ENCODE peak calls at places on chromosomes 13 and 19, in six cellular contexts. One of them, this sample, is unnamed.

GRCh38 chr19:38115264-38115802 is 108.7 kb downstream of the DPF1 start:
- DNase-seq in adrenal gland: no peak
- DNase-seq in testis: no peak
- DNase-seq in body of pancreas: no peak
- DNase-seq in breast epithelium: no peak
- DNase-seq in upper lobe of left lung: no peak
- DNase-seq in this sample: no peak

GRCh38 chr13:99192480-99192879 is 8.2 kb upstream of the UBAC2 start:
- DNase-seq in adrenal gland: no peak
- DNase-seq in testis: no peak
- DNase-seq in body of pancreas: no peak
- DNase-seq in breast epithelium: no peak
- DNase-seq in upper lobe of left lung: no peak
- DNase-seq in this sample: no peak

GRCh38 chr13:66835040-66835628 is 395.0 kb downstream of the PCDH9 start:
- DNase-seq in adrenal gland: peak
- DNase-seq in testis: peak
- DNase-seq in body of pancreas: peak
- DNase-seq in breast epithelium: no peak
- DNase-seq in upper lobe of left lung: peak
- DNase-seq in this sample: peak

GRCh38 chr13:43815204-43815603 is 28.4 kb upstream of the ENOX1 start:
- DNase-seq in adrenal gland: peak
- DNase-seq in testis: peak
- DNase-seq in body of pancreas: no peak
- DNase-seq in breast epithelium: no peak
- DNase-seq in upper lobe of left lung: no peak
- DNase-seq in this sample: no peak

GRCh38 chr19:2841858-2842574 is 741 bp downstream of the ZNF555 start:
- DNase-seq in adrenal gland: no peak
- DNase-seq in testis: no peak
- DNase-seq in body of pancreas: peak
- DNase-seq in breast epithelium: no peak
- DNase-seq in upper lobe of left lung: no peak
- DNase-seq in this sample: no peak

GRCh38 chr13:82654851-82655517 is 1227.3 kb downstream of the SLITRK1 start:
- DNase-seq in adrenal gland: peak
- DNase-seq in testis: no peak
- DNase-seq in body of pancreas: peak
- DNase-seq in breast epithelium: peak
- DNase-seq in upper lobe of left lung: peak
- DNase-seq in this sample: peak

GRCh38 chr13:33633701-33634525 is 184.0 kb upstream of the RFC3 start:
- DNase-seq in adrenal gland: no peak
- DNase-seq in testis: no peak
- DNase-seq in body of pancreas: no peak
- DNase-seq in breast epithelium: no peak
- DNase-seq in upper lobe of left lung: no peak
- DNase-seq in this sample: no peak

GRCh38 chr13:58869566-58869965 is 1238.0 kb downstream of the PCDH17 start:
- DNase-seq in adrenal gland: no peak
- DNase-seq in testis: no peak
- DNase-seq in body of pancreas: no peak
- DNase-seq in breast epithelium: no peak
- DNase-seq in upper lobe of left lung: no peak
- DNase-seq in this sample: no peak

GRCh38 chr13:26664286-26664685 is 96.3 kb downstream of the GPR12 start:
- DNase-seq in adrenal gland: no peak
- DNase-seq in testis: no peak
- DNase-seq in body of pancreas: no peak
- DNase-seq in breast epithelium: no peak
- DNase-seq in upper lobe of left lung: no peak
- DNase-seq in this sample: no peak

GRCh38 chr19:12983561-12984142 is 11.6 kb upstream of the NFIX start:
- DNase-seq in adrenal gland: peak
- DNase-seq in testis: peak
- DNase-seq in body of pancreas: peak
- DNase-seq in breast epithelium: peak
- DNase-seq in upper lobe of left lung: peak
- DNase-seq in this sample: peak

GRCh38 chr19:46373573-46374359 is 26.9 kb downstream of the PPP5C start:
- DNase-seq in adrenal gland: peak
- DNase-seq in testis: no peak
- DNase-seq in body of pancreas: peak
- DNase-seq in breast epithelium: peak
- DNase-seq in upper lobe of left lung: peak
- DNase-seq in this sample: peak

GRCh38 chr19:35777411-35777841 is 2.1 kb downstream of the ARHGAP33 start:
- DNase-seq in adrenal gland: no peak
- DNase-seq in testis: no peak
- DNase-seq in body of pancreas: no peak
- DNase-seq in breast epithelium: no peak
- DNase-seq in upper lobe of left lung: no peak
- DNase-seq in this sample: no peak

GRCh38 chr13:96474158-96474606 is 384.3 kb downstream of the HS6ST3 start:
- DNase-seq in adrenal gland: no peak
- DNase-seq in testis: no peak
- DNase-seq in body of pancreas: no peak
- DNase-seq in breast epithelium: no peak
- DNase-seq in upper lobe of left lung: no peak
- DNase-seq in this sample: no peak

GRCh38 chr13:98575009-98575866 is 1.7 kb downstream of the STK24 start:
- DNase-seq in adrenal gland: no peak
- DNase-seq in testis: no peak
- DNase-seq in body of pancreas: no peak
- DNase-seq in breast epithelium: no peak
- DNase-seq in upper lobe of left lung: no peak
- DNase-seq in this sample: no peak

GRCh38 chr13:99314640-99315176 is 7.5 kb upstream of the GPR183 start:
- DNase-seq in adrenal gland: no peak
- DNase-seq in testis: no peak
- DNase-seq in body of pancreas: no peak
- DNase-seq in breast epithelium: no peak
- DNase-seq in upper lobe of left lung: no peak
- DNase-seq in this sample: no peak

GRCh38 chr13:28685892-28686291 is 27.0 kb downstream of the POMP start:
- DNase-seq in adrenal gland: no peak
- DNase-seq in testis: no peak
- DNase-seq in body of pancreas: no peak
- DNase-seq in breast epithelium: no peak
- DNase-seq in upper lobe of left lung: no peak
- DNase-seq in this sample: no peak

GRCh38 chr19:19488875-19489690 is 26.3 kb downstream of the TSSK6 start:
- DNase-seq in adrenal gland: peak
- DNase-seq in testis: peak
- DNase-seq in body of pancreas: peak
- DNase-seq in breast epithelium: peak
- DNase-seq in upper lobe of left lung: peak
- DNase-seq in this sample: peak

GRCh38 chr13:52925775-52926285 is 77.4 kb upstream of the PCDH8 start:
- DNase-seq in adrenal gland: peak
- DNase-seq in testis: no peak
- DNase-seq in body of pancreas: no peak
- DNase-seq in breast epithelium: peak
- DNase-seq in upper lobe of left lung: no peak
- DNase-seq in this sample: peak

GRCh38 chr13:29479716-29480492 is 115.6 kb downstream of the SLC7A1 start:
- DNase-seq in adrenal gland: no peak
- DNase-seq in testis: peak
- DNase-seq in body of pancreas: no peak
- DNase-seq in breast epithelium: no peak
- DNase-seq in upper lobe of left lung: no peak
- DNase-seq in this sample: no peak

GRCh38 chr19:351976-352625 is 7.5 kb upstream of the MIER2 start:
- DNase-seq in adrenal gland: no peak
- DNase-seq in testis: no peak
- DNase-seq in body of pancreas: no peak
- DNase-seq in breast epithelium: no peak
- DNase-seq in upper lobe of left lung: peak
- DNase-seq in this sample: no peak

GRCh38 chr19:54137913-54138776 is 583 bp downstream of the CNOT3 start:
- DNase-seq in adrenal gland: no peak
- DNase-seq in testis: no peak
- DNase-seq in body of pancreas: peak
- DNase-seq in breast epithelium: no peak
- DNase-seq in upper lobe of left lung: no peak
- DNase-seq in this sample: no peak

GRCh38 chr13:24097064-24097463 is 63.5 kb upstream of the SPATA13 start:
- DNase-seq in adrenal gland: peak
- DNase-seq in testis: no peak
- DNase-seq in body of pancreas: no peak
- DNase-seq in breast epithelium: no peak
- DNase-seq in upper lobe of left lung: no peak
- DNase-seq in this sample: no peak

GRCh38 chr13:97333983-97334382 is 100.0 kb upstream of the RAP2A start:
- DNase-seq in adrenal gland: no peak
- DNase-seq in testis: no peak
- DNase-seq in body of pancreas: no peak
- DNase-seq in breast epithelium: no peak
- DNase-seq in upper lobe of left lung: no peak
- DNase-seq in this sample: no peak

GRCh38 chr19:10988921-10989320 is 28.1 kb downstream of the SMARCA4 start:
- DNase-seq in adrenal gland: no peak
- DNase-seq in testis: no peak
- DNase-seq in body of pancreas: no peak
- DNase-seq in breast epithelium: no peak
- DNase-seq in upper lobe of left lung: no peak
- DNase-seq in this sample: no peak

GRCh38 chr13:84273163-84273562 is 390.9 kb upstream of the SLITRK1 start:
- DNase-seq in adrenal gland: no peak
- DNase-seq in testis: no peak
- DNase-seq in body of pancreas: no peak
- DNase-seq in breast epithelium: no peak
- DNase-seq in upper lobe of left lung: no peak
- DNase-seq in this sample: no peak

DNA sequence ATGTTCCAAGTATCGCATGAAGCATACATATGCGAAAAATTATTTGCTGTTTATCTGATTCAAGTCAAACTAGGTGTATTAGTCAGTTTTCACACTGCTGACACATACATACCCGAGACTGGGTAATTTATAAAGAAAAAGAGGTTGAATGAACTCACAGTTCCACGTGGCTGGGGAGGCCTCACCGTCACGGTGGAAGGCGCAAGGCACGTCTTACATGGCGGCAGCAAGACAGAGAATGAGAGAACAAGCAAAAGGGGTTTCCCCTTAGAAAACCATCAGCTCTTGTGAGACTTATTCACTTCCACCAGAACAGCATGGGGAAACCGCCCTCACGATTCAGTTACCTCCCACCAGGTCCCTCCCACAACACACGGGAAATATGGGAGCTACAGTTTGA is 13.0 kb upstream of the PROZ start:
- DNase-seq in adrenal gland: no peak
- DNase-seq in testis: no peak
- DNase-seq in body of pancreas: no peak
- DNase-seq in breast epithelium: no peak
- DNase-seq in upper lobe of left lung: no peak
- DNase-seq in this sample: no peak
- TF ChIP-seq CTCF in adrenal gland: no peak
- TF ChIP-seq CTCF in testis: no peak
- TF ChIP-seq CTCF in body of pancreas: no peak
- TF ChIP-seq CTCF in breast epithelium: no peak
- TF ChIP-seq CTCF in upper lobe of left lung: no peak
- TF ChIP-seq CTCF in this sample: no peak

DNA sequence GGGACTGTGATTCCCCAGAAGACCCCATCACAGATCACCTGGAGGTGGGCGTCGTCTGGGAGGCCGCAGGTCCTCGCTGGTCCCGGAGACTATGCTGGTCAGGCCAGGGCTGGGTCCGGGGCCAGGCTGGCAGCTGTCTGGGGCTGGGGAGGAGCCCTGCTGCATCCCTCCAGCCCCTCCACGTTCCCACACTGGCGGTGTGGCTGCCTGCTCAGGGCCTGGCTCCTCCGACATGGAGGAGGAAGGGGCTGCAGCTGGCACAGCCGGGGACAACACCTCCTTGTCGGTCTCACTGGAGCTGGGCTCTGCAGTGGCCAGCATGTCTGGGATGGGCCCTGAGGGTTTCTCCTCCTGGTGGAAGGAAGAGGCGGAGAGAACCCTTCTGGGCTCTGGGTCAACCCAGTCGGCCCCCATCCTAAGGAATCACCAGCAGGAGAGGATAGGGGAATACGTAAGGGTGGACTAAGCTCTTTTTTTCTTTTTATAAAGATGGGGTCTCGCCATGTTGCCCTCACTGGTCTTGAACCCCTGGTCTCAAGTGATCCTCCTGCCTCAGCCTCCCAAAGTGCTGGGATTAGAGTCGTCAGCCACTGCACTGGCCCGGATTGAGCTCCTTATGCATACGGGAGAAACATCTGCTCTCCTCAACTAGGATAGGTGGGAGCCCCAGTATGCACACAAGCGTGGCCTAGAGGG is 828 bp downstream of the ZNF414 start:
- DNase-seq in adrenal gland: no peak
- DNase-seq in testis: no peak
- DNase-seq in body of pancreas: no peak
- DNase-seq in breast epithelium: no peak
- DNase-seq in upper lobe of left lung: no peak
- DNase-seq in this sample: no peak
- TF ChIP-seq POLR2A in adrenal gland: no peak
- TF ChIP-seq POLR2A in testis: no peak
- TF ChIP-seq POLR2A in body of pancreas: no peak
- TF ChIP-seq POLR2A in breast epithelium: no peak
- TF ChIP-seq POLR2A in upper lobe of left lung: no peak
- TF ChIP-seq POLR2A in this sample: no peak

GRCh38 chr19:41106177-41106576 is 8.1 kb upstream of the CYP2F1 start:
- DNase-seq in adrenal gland: no peak
- DNase-seq in testis: no peak
- DNase-seq in body of pancreas: no peak
- DNase-seq in breast epithelium: no peak
- DNase-seq in upper lobe of left lung: no peak
- DNase-seq in this sample: no peak
- TF ChIP-seq CTCF in adrenal gland: no peak
- TF ChIP-seq CTCF in testis: no peak
- TF ChIP-seq CTCF in body of pancreas: no peak
- TF ChIP-seq CTCF in breast epithelium: no peak
- TF ChIP-seq CTCF in upper lobe of left lung: no peak
- TF ChIP-seq CTCF in this sample: no peak

DNA sequence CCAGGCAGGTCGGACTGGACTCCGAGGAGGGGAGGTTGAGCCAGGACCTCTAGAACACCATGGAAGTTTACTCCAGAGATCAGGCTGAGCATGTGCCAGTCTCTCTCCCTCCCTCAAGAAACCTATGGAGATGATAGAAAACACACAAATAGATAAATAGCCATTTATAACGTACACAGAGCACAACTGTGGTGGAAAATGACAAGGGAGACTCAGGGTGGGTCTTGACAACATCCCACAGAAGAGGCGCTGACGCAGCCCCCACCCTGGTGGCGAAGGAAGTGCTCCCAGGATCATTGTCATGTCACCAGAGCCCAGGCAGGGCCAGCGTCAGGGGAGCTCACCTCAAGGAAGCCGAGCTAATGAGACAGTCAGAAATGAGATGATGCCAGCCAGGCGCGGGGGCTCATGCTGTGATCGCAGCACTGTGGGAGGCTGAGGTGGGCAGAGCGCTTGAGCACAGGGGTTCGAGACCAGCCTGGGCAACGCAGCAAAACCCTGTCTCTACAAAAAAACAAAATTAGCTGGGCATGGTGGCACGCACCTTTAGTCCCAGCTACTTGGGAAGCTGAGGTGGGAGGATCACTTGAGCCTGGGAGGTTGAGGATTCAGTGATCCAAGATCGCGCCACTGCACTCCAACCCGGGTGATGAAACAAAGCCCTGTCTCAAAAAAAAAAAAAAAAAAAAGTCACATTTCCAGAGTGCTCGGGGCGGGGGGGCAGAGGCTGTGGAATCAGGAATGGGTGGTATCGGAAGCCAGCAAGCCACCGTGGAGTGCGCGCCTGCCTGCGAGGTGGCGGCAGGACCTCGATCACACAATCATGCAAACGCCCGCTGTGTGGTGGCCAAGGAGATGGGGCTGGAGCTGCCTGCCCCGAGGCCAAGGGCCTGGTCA is 178.4 kb downstream of the KDM4B start:
- DNase-seq in adrenal gland: no peak
- DNase-seq in testis: no peak
- DNase-seq in body of pancreas: no peak
- DNase-seq in breast epithelium: no peak
- DNase-seq in upper lobe of left lung: no peak
- DNase-seq in this sample: no peak
- TF ChIP-seq POLR2A in adrenal gland: no peak
- TF ChIP-seq POLR2A in testis: no peak
- TF ChIP-seq POLR2A in body of pancreas: no peak
- TF ChIP-seq POLR2A in breast epithelium: no peak
- TF ChIP-seq POLR2A in upper lobe of left lung: no peak
- TF ChIP-seq POLR2A in this sample: no peak

This sample was measured in gastrocnemius medialis.